ENCODE peak calls at places on chromosomes 16 and 17, in seven cellular contexts. X, N, I, V, Y, F and S are unnamed samples.

GRCh38 chr17:58186591-58186990 is 5.9 kb upstream of the EPX start:
- DNase-seq in X (no peak), N (no peak), I (no peak), V (no peak), Y (no peak), F (no peak), S (no peak)

GRCh38 chr16:3863587-3863986 is 16.9 kb downstream of the CREBBP start:
- DNase-seq in X (no peak), N (no peak), I (no peak), V (no peak), Y (no peak), F (no peak), S (no peak)

GRCh38 chr17:77741109-77741508 is 217.4 kb upstream of the TNRC6C start:
- DNase-seq in X (no peak), N (no peak), I (no peak), V (no peak), Y (no peak), F (no peak), S (peak; percentile 2)

GRCh38 chr16:61654962-61655361 is 381.3 kb downstream of the CDH8 start:
- DNase-seq in X (no peak), N (no peak), I (no peak), V (no peak), Y (no peak), F (no peak), S (no peak)

GRCh38 chr16:67679935-67680897 is 13.6 kb downstream of the C16orf86 start:
- DNase-seq in X (no peak), N (no peak), I (no peak), V (no peak), Y (no peak), F (no peak), S (no peak)

GRCh38 chr17:72123964-72124791 is 3.4 kb downstream of the SOX9 start:
- DNase-seq in X (no peak), N (no peak), I (no peak), V (no peak), Y (no peak), F (no peak), S (no peak)

GRCh38 chr17:66829883-66830282 is 5.0 kb upstream of the CACNG5 start:
- DNase-seq in X (no peak), N (no peak), I (no peak), V (no peak), Y (no peak), F (no peak), S (no peak)

GRCh38 chr17:1188812-1189211 is 9.0 kb upstream of the ABR start:
- DNase-seq in X (no peak), N (no peak), I (peak; percentile 94), V (peak; percentile 61), Y (no peak), F (peak; percentile 91), S (no peak)

GRCh38 chr17:59330314-59330942 is 1.0 kb upstream of the YPEL2 start:
- DNase-seq in X (no peak), N (no peak), I (peak; percentile 22), V (no peak), Y (peak; percentile 85), F (no peak), S (no peak)

GRCh38 chr17:46023783-46024388 is 24.8 kb downstream of the STH start:
- DNase-seq in X (no peak), N (no peak), I (no peak), V (no peak), Y (no peak), F (no peak), S (no peak)